ENCODE peak calls at places on chromosomes 2 and 18, in ten cellular contexts. T, Q, O, M, Y, B, E, A, D and J are unnamed samples.

GRCh38 chr18:39462436-39462835 is 1896.8 kb upstream of the CELF4 start:
- DNase-seq in A (no peak), B (peak; percentile 27), O (no peak), T (no peak), E (no peak), Q (peak; percentile 63), D (no peak), M (no peak), Y (no peak), J (no peak)

GRCh38 chr2:86017901-86018896 is 87.5 kb downstream of the POLR1A start:
- DNase-seq in M (peak; percentile 68), Y (peak; percentile 67), E (no peak), D (no peak), A (no peak), O (peak; percentile 54), T (no peak), Q (peak; percentile 43), B (peak; percentile 27), J (no peak)

GRCh38 chr2:149877913-149878312 is 290.3 kb upstream of the MMADHC start:
- DNase-seq in Y (no peak), O (no peak), A (no peak), E (no peak), D (no peak), M (no peak), B (peak; percentile 40), Q (no peak), T (no peak), J (no peak)

GRCh38 chr18:48797841-48798255 is 152.9 kb downstream of the SMAD7 start:
- DNase-seq in B (no peak), T (no peak), D (no peak), E (no peak), M (peak; percentile 55), O (no peak), Q (no peak), A (no peak), Y (no peak), J (no peak)

GRCh38 chr2:35871672-35872071 is 483.9 kb upstream of the CRIM1 start:
- DNase-seq in D (no peak), M (no peak), T (no peak), A (no peak), E (no peak), Q (peak; percentile 4), B (no peak), O (peak; percentile 32), Y (no peak), J (no peak)

GRCh38 chr18:35707674-35708073 is 126.1 kb downstream of the GALNT1 start:
- DNase-seq in E (no peak), O (no peak), T (no peak), M (no peak), D (no peak), Y (no peak), A (no peak), B (no peak), Q (no peak), J (no peak)

GRCh38 chr2:238822955-238823354 is 24.9 kb upstream of the TWIST2 start:
- DNase-seq in Q (no peak), M (no peak), D (no peak), Y (no peak), T (no peak), B (no peak), O (no peak), A (no peak), E (no peak), J (no peak)

GRCh38 chr2:158723921-158724802 is 71.0 kb upstream of the DAPL1 start:
- DNase-seq in Q (no peak), T (no peak), M (no peak), B (no peak), O (peak; percentile 69), D (no peak), Y (peak; percentile 45), A (no peak), E (no peak), J (peak; percentile 40)

GRCh38 chr18:56831988-56832387 is 180.8 kb downstream of the WDR7 start:
- DNase-seq in M (no peak), A (no peak), E (no peak), Q (no peak), D (no peak), T (no peak), Y (no peak), B (peak; percentile 55), O (no peak), J (no peak)

GRCh38 chr2:187138240-187138639 is 289.3 kb upstream of the ZSWIM2 start:
- DNase-seq in E (no peak), O (peak; percentile 31), Q (peak; percentile 43), Y (no peak), D (no peak), A (no peak), B (peak; percentile 27), T (no peak), M (no peak), J (peak; percentile 4)

GRCh38 chr18:55557211-55557610 is 30.8 kb downstream of the TCF4 start:
- DNase-seq in M (no peak), O (no peak), Y (no peak), E (no peak), Q (no peak), D (no peak), B (no peak), T (no peak), A (no peak), J (no peak)

GRCh38 chr18:22302152-22302551 is 115.6 kb downstream of the CTAGE1 start:
- DNase-seq in A (no peak), Y (no peak), B (no peak), D (no peak), M (no peak), Q (no peak), E (no peak), T (no peak), O (no peak), J (no peak)

GRCh38 chr2:46855805-46856204 is 59.8 kb downstream of the MCFD2 start:
- DNase-seq in Q (no peak), B (no peak), O (no peak), T (no peak), E (no peak), A (no peak), Y (no peak), M (no peak), D (no peak), J (no peak)

GRCh38 chr2:238282861-238283738 is 5.3 kb downstream of the PER2 start:
- DNase-seq in T (no peak), O (no peak), E (no peak), M (peak; percentile 57), D (no peak), B (no peak), A (no peak), Y (no peak), Q (no peak), J (no peak)

GRCh38 chr2:20156826-20157605 is 67.9 kb downstream of the SDC1 start:
- DNase-seq in B (no peak), D (no peak), A (no peak), E (no peak), Q (no peak), T (no peak), M (no peak), O (no peak), Y (no peak), J (no peak)